ENCODE peak calls at places on chromosomes 5 and 9, in six cellular contexts. F is coronary artery, G is pancreas, D is small intestine, B is heart right ventricle, R is psoas muscle. T is an unnamed sample.

GRCh38 chr9:75964431-75964830 is 74.0 kb downstream of the PCSK5 start:
- DNase-seq in B (no peak), G (no peak), D (peak; percentile 95), F (no peak), R (no peak), T (no peak)

GRCh38 chr5:127923804-127924570 is 159.6 kb upstream of the SLC12A2 start:
- DNase-seq in F (no peak), G (no peak), D (no peak), B (no peak), R (no peak), T (no peak)

GRCh38 chr9:16867571-16868311 is 2.7 kb downstream of the BNC2 start:
- DNase-seq in F (no peak), B (no peak), R (no peak), D (no peak), G (no peak), T (no peak)

GRCh38 chr5:147902606-147903115 is 3.7 kb downstream of the C5orf46 start:
- DNase-seq in D (no peak), G (no peak), B (no peak), R (no peak), F (no peak), T (no peak)

GRCh38 chr5:179668404-179668803 is 12.4 kb downstream of the CBY3 start:
- DNase-seq in D (peak; percentile 30), B (peak; percentile 14), G (no peak), R (no peak), F (no peak), T (no peak)

GRCh38 chr9:89143266-89143665 is 35.4 kb downstream of the SHC3 start:
- DNase-seq in F (no peak), G (no peak), B (no peak), R (no peak), D (no peak), T (no peak)

GRCh38 chr5:159782197-159782994 is 133.9 kb upstream of the ADRA1B start:
- DNase-seq in G (no peak), F (no peak), R (no peak), D (no peak), B (no peak), T (no peak)

GRCh38 chr5:3996871-3997410 is 401.3 kb downstream of the IRX1 start:
- DNase-seq in G (no peak), B (no peak), F (no peak), D (no peak), R (no peak), T (no peak)

GRCh38 chr9:78132688-78133033 is 101.0 kb upstream of the GNAQ start:
- DNase-seq in B (no peak), R (no peak), F (no peak), D (peak; percentile 21), G (no peak), T (no peak)

GRCh38 chr5:158463188-158463587 is 604.2 kb upstream of the CLINT1 start:
- DNase-seq in D (no peak), G (no peak), B (no peak), F (no peak), R (no peak), T (no peak)
- H3K27ac ChIP-seq in D (no peak overlapping the region), G (no peak overlapping the region), B (peak overlapping the region; percentile 22), F (peak overlapping the region; percentile 75), R (peak overlapping the region; percentile 23), T (no peak overlapping the region)

DNA sequence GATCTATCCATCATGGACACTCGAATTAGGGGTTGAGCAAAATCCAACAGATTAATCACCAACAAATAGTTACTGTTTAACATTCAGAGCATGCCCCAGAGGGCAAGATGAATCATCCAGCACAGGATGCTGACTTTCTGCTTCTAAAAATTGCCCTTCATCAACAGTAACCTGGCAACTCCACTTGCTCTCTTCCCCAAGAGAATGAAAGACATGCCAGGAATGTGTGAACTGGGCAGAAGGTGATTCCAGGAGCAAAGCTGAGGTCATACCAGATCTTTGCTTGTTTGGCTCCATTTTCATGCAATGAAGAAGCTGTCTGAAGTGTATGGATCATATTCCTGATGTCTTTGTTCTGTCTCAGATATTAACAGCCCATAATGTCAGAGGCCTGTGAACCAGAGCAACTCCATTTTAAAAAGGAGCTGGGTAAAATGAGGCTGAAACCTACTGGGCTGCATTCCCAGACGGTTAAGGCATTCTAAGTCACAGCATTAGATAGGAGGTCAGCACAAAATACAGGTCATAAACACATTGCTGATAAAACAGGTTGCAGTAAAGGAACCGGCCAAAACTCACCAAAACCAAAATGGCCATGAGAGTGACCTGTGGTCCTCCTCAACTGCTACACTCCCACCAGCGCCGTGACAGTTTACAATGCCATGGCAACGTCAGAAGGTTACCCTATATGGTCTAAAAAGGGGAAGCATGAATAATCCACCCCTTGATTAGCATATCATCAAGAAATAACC is 2.5 kb upstream of the ZNF367 start:
- DNase-seq in B (peak; percentile 67), D (peak; percentile 94), F (peak; percentile 75), G (peak; percentile 49), R (no peak), T (no peak)
- H3K27ac ChIP-seq in B (peak overlapping the region; percentile 100), D (peak overlapping the region; percentile 49), F (peak overlapping the region; percentile 98), G (peak overlapping the region; percentile 14), R (peak overlapping the region; percentile 95), T (peak overlapping the region; percentile 99)

GRCh38 chr5:181218795-181219124 is 4.3 kb upstream of the TRIM41 start:
- DNase-seq in B (no peak), D (no peak), R (no peak), G (no peak), F (no peak), T (no peak)
- H3K27ac ChIP-seq in B (peak overlapping the region; percentile 82), D (no peak overlapping the region), R (peak overlapping the region; percentile 75), G (no peak overlapping the region), F (peak overlapping the region; percentile 77), T (peak overlapping the region; percentile 80)

GRCh38 chr9:74496819-74497749 is at the start of gene RORB:
- DNase-seq in G (peak; percentile 27), F (no peak), D (peak; percentile 4), B (peak; percentile 59), R (peak; percentile 71), T (peak; percentile 83)

GRCh38 chr9:74497750-74498615 is 848 bp downstream of the RORB start:
- DNase-seq in G (no peak), R (peak; percentile 41), F (no peak), B (no peak), D (no peak), T (peak; percentile 77)

GRCh38 chr9:74499770-74500583 is 2.8 kb downstream of the RORB start:
- DNase-seq in R (peak; percentile 43), B (no peak), G (no peak), F (no peak), D (no peak), T (peak; percentile 66)

GRCh38 chr9:74499111-74499601 is 2.0 kb downstream of the RORB start:
- DNase-seq in R (peak; percentile 40), D (no peak), G (no peak), B (no peak), F (no peak), T (peak; percentile 69)

DNA sequence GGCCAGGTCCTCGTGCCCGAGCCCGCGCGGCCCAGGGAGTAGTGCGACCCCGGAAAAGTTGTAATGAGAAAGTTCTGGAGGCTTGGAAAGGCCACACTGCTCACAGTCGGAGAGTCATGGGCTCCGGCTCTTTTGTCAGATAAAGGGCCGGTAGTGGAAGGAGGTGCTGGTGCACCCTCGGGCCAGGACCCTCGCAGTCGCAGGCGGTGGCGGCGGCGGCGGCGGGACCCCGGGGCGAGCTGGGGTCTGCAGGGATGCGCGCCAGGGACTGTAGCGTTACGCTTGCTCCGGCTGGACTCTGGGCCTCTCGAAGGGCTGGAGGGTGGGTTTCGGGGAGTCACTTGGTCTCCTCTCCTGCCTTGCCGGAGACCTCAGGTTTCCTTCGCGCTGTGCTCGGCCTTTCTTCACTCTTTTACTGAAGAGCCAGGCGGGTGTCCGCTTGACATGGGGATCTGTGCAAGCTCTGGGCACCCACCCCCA is 1.5 kb downstream of the RORB start:
- DNase-seq in F (no peak), B (no peak), G (no peak), R (peak; percentile 26), D (no peak), T (no peak)
- H3K27ac ChIP-seq in F (no peak overlapping the region), B (peak overlapping the region; percentile 68), G (no peak overlapping the region), R (no peak overlapping the region), D (no peak overlapping the region), T (no peak overlapping the region)

GRCh38 chr5:56873056-56873455 is 36.3 kb upstream of the SETD9 start:
- DNase-seq in B (no peak), R (no peak), F (no peak), G (no peak), D (no peak), T (no peak)
- H3K27ac ChIP-seq in B (no peak overlapping the region), R (no peak overlapping the region), F (no peak overlapping the region), G (no peak overlapping the region), D (no peak overlapping the region), T (no peak overlapping the region)

DNA sequence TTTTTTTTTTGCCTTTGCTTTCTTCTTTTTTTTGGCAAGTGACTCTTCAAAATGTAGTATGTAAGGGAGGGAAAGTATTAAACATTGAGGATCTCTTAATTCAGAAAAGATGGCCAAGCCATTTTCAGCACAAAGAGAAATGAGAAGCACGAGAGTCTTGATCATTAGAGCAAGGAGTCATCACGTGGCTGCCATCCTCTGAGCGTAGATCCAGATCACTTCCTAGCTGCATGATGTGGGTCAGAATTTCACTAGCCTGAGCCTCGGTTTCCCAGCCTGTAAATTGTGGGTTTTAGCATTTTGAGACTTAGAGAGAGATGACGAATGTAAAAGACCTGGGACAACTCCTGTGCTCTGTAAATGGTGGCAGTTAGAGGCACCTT is 312.9 kb downstream of the ARHGEF28 start:
- DNase-seq in G (no peak), B (no peak), D (no peak), F (no peak), R (no peak), T (no peak)
- H3K27ac ChIP-seq in G (peak overlapping the region; percentile 53), B (no peak overlapping the region), D (no peak overlapping the region), F (peak overlapping the region; percentile 73), R (no peak overlapping the region), T (no peak overlapping the region)

GRCh38 chr5:119323630-119324000 is 32.2 kb upstream of the TNFAIP8 start:
- DNase-seq in R (no peak), G (no peak), D (no peak), F (no peak), B (no peak), T (no peak)
- H3K27ac ChIP-seq in R (peak overlapping the region; percentile 48), G (no peak overlapping the region), D (peak overlapping the region; percentile 48), F (peak overlapping the region; percentile 81), B (peak overlapping the region; percentile 56), T (peak overlapping the region; percentile 67)

GRCh38 chr5:146744358-146744757 is 134.2 kb downstream of the PPP2R2B start:
- DNase-seq in F (no peak), G (no peak), D (no peak), R (no peak), B (no peak), T (no peak)
- H3K27ac ChIP-seq in F (no peak overlapping the region), G (no peak overlapping the region), D (no peak overlapping the region), R (no peak overlapping the region), B (no peak overlapping the region), T (no peak overlapping the region)